ENCODE peak calls at places on chromosomes 2 and 18, in eight cellular contexts. O is upper lobe of left lung, S is AG04450, R is type B pancreatic cell, Y is right lobe of liver, C is heart left ventricle, I is stomach, W is bronchial epithelial cell. E is an unnamed sample.

GRCh38 chr2:41963661-41964525 is 83.9 kb upstream of the PKDCC start:
- DNase-seq in S (no peak), O (no peak), W (no peak), C (no peak), R (no peak), I (no peak), Y (peak), E (no peak)

GRCh38 chr2:138708682-138709241 is 71.4 kb downstream of the NXPH2 start:
- DNase-seq in Y (no peak), W (no peak), C (peak), S (no peak), R (no peak), I (no peak), O (no peak), E (no peak)

GRCh38 chr18:40072761-40073160 is 1882.3 kb upstream of the PIK3C3 start:
- DNase-seq in C (no peak), R (no peak), I (no peak), W (no peak), S (no peak), Y (no peak), O (no peak), E (no peak)

GRCh38 chr2:165469417-165469816 is at the start of gene CSRNP3:
- DNase-seq in W (peak), O (peak), I (peak), R (peak), C (no peak), S (peak), Y (peak), E (peak)

GRCh38 chr2:7097353-7097895 is 180.2 kb downstream of the RNF144A start:
- DNase-seq in W (peak), C (peak), R (peak), I (peak), S (peak), O (peak), Y (peak), E (peak)

GRCh38 chr18:34114996-34115395 is 109.7 kb downstream of the NOL4 start:
- DNase-seq in O (no peak), W (no peak), I (no peak), Y (no peak), C (no peak), R (no peak), S (no peak), E (no peak)

GRCh38 chr2:200364620-200365019 is 58.1 kb downstream of the SPATS2L start:
- DNase-seq in C (no peak), W (no peak), I (no peak), R (no peak), Y (no peak), S (no peak), O (no peak), E (no peak)

GRCh38 chr18:76202322-76202721 is 292.7 kb downstream of the ZNF516 start:
- DNase-seq in W (no peak), R (no peak), Y (no peak), S (no peak), C (no peak), O (no peak), I (no peak), E (no peak)

GRCh38 chr18:74496508-74497307 is 545 bp downstream of the CNDP2 start:
- DNase-seq in R (no peak), I (peak), S (peak), Y (peak), C (peak), W (peak), O (peak), E (no peak)

GRCh38 chr2:50956886-50957285 is 75.0 kb downstream of the NRXN1 start:
- DNase-seq in I (no peak), O (no peak), S (no peak), Y (no peak), W (no peak), R (no peak), C (no peak), E (no peak)

GRCh38 chr2:108908717-108909077 is 80.3 kb downstream of the EDAR start:
- DNase-seq in Y (no peak), C (no peak), O (no peak), R (no peak), W (no peak), S (no peak), I (no peak), E (no peak)

GRCh38 chr2:75432761-75433361 is 127.9 kb downstream of the EVA1A start:
- DNase-seq in O (peak), S (no peak), C (no peak), I (no peak), Y (no peak), R (no peak), W (no peak), E (no peak)

GRCh38 chr2:173657996-173658717 is 303.5 kb downstream of the CDCA7 start:
- DNase-seq in S (peak), Y (no peak), W (peak), R (no peak), C (no peak), O (no peak), I (no peak), E (no peak)

GRCh38 chr2:11629851-11630250 is 40.1 kb downstream of the NTSR2 start:
- DNase-seq in R (no peak), W (no peak), Y (no peak), O (no peak), I (no peak), S (no peak), C (no peak), E (no peak)

GRCh38 chr2:98560256-98560771 is 48.0 kb downstream of the COA5 start:
- DNase-seq in R (no peak), C (no peak), W (peak), Y (no peak), I (no peak), S (peak), O (no peak), E (no peak)

GRCh38 chr2:150351922-150352321 is 135.5 kb downstream of the RND3 start:
- DNase-seq in Y (no peak), R (no peak), W (no peak), O (no peak), I (no peak), C (no peak), S (no peak), E (no peak)

GRCh38 chr2:6959751-6960150 is 42.5 kb downstream of the RNF144A start:
- DNase-seq in I (no peak), W (no peak), C (no peak), Y (no peak), O (no peak), S (no peak), R (peak), E (no peak)

GRCh38 chr2:46780411-46780800 is 135.2 kb downstream of the MCFD2 start:
- DNase-seq in S (no peak), W (no peak), C (peak), Y (no peak), O (no peak), R (no peak), I (no peak), E (no peak)

GRCh38 chr18:13564579-13564978 is 161.8 kb downstream of the FAM210A start:
- DNase-seq in R (no peak), Y (peak), O (no peak), I (no peak), C (peak), S (no peak), W (no peak), E (no peak)

GRCh38 chr2:16386431-16386830 is 279.2 kb downstream of the CYRIA start:
- DNase-seq in C (no peak), I (no peak), W (no peak), S (no peak), Y (no peak), R (no peak), O (no peak), E (no peak)

GRCh38 chr2:126784045-126784444 is 114.6 kb upstream of the TEX51 start:
- DNase-seq in O (no peak), W (no peak), R (no peak), Y (no peak), S (no peak), C (no peak), I (no peak), E (no peak)

GRCh38 chr18:11176416-11176815 is 27.0 kb upstream of the PIEZO2 start:
- DNase-seq in R (no peak), Y (no peak), W (no peak), C (no peak), O (no peak), I (no peak), S (peak), E (no peak)

GRCh38 chr2:196205891-196206408 is 34.6 kb upstream of the STK17B start:
- DNase-seq in Y (no peak), R (no peak), S (no peak), O (no peak), I (no peak), W (peak), C (no peak), E (no peak)

GRCh38 chr2:151171186-151171585 is 90.5 kb downstream of the RBM43 start:
- DNase-seq in S (no peak), R (no peak), I (no peak), O (no peak), W (no peak), C (no peak), Y (no peak), E (no peak)

GRCh38 chr2:99772766-99773331 is 283.0 kb upstream of the REV1 start:
- DNase-seq in Y (no peak), S (no peak), R (no peak), W (no peak), C (no peak), O (no peak), I (no peak), E (no peak)

GRCh38 chr2:217853301-217853881 is 149.4 kb downstream of the TNS1 start:
- DNase-seq in I (no peak), S (peak), C (peak), O (no peak), Y (no peak), R (no peak), W (peak), E (no peak)

GRCh38 chr2:98769784-98770183 is 38.9 kb upstream of the MGAT4A start:
- DNase-seq in C (no peak), S (no peak), O (peak), W (no peak), Y (no peak), R (no peak), I (peak), E (no peak)

GRCh38 chr18:23452728-23453656 is at the start of gene RIOK3:
- DNase-seq in I (peak), C (peak), W (peak), Y (peak), S (peak), R (peak), O (peak), E (peak)

GRCh38 chr2:146651361-146651760 is 1193.5 kb upstream of the ACVR2A start:
- DNase-seq in Y (no peak), W (peak), C (no peak), O (no peak), S (no peak), I (no peak), R (no peak), E (no peak)

GRCh38 chr2:224449212-224450147 is 47.6 kb upstream of the FAM124B start:
- DNase-seq in R (no peak), Y (peak), I (no peak), C (no peak), O (no peak), W (peak), S (no peak), E (no peak)

GRCh38 chr2:6072757-6073156 is 380.6 kb downstream of the SOX11 start:
- DNase-seq in S (no peak), R (no peak), C (no peak), Y (no peak), O (no peak), I (no peak), W (no peak), E (no peak)

GRCh38 chr2:105836341-105836740 is 91.6 kb downstream of the NCK2 start:
- DNase-seq in Y (no peak), I (no peak), R (no peak), W (no peak), O (no peak), C (no peak), S (no peak), E (no peak)

GRCh38 chr2:238920053-238920452 is 72.2 kb downstream of the TWIST2 start:
- DNase-seq in C (no peak), Y (no peak), S (no peak), I (no peak), W (no peak), R (no peak), O (peak), E (no peak)
- TF ChIP-seq CTCF in C (no peak), Y (no peak), S (no peak), I (no peak), W (no peak), R (no peak), O (no peak), E (no peak)

GRCh38 chr2:112723995-112724394 is 3.2 kb downstream of the NT5DC4 start:
- DNase-seq in W (no peak), I (no peak), C (no peak), R (no peak), O (no peak), Y (no peak), S (no peak), E (no peak)

GRCh38 chr2:112727276-112728028 is 6.6 kb downstream of the NT5DC4 start:
- DNase-seq in Y (peak), S (no peak), O (no peak), C (no peak), W (no peak), R (no peak), I (no peak), E (no peak)

GRCh38 chr2:112726487-112727190 is 5.8 kb downstream of the NT5DC4 start:
- DNase-seq in R (peak), S (peak), O (peak), W (peak), I (peak), Y (peak), C (peak), E (peak)

GRCh38 chr2:112724611-112725525 is 4.0 kb downstream of the NT5DC4 start:
- DNase-seq in C (no peak), S (no peak), O (no peak), Y (no peak), R (no peak), W (no peak), I (no peak), E (no peak)

DNA sequence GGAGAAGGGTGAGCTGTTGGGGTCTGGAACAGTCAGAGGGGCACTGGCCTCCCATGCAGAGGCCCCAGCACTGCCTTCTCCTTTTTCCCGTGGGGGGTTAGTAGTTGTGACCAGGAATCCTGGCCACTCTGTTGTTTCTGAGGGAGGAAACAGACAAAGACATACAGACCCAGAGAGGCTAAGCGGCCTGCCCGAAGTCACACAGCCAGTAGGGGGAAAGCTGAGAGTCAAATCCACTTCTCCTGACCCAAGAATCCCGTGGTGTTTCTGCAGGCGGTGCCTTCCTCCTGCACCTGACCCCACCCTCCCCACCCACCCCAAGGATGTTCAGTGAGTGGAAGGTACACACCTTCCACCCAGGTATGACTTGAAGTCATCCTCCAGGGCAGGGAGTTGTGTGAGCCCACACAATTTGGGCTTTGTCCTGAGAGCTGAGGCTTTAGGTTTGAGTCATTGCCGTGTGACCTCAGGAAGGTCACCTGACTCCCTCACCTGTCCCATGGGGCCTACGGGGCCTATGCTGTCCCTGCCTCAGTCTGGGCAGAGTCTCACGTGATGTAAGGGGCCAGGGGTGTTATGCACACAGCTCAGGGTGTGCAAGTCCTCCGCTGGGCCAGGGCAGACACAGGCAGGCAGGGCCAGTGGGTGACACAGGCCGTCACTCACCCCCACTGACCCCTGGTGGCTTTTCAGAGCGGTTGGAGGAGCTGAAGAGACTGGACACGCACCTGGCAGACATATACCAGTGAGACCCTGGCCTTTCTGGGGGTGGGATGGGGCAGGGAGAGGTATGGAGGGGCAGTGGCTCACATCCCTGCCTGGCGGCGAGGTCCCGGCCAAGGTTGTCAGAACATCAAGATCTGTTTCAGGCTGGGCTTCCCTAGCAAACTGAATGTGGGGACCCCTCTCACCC is 5.0 kb downstream of the NT5DC4 start:
- DNase-seq in O (no peak), W (peak), S (no peak), Y (no peak), C (no peak), I (no peak), R (no peak), E (no peak)
- TF ChIP-seq CTCF in O (no peak), W (no peak), S (no peak), Y (no peak), C (no peak), I (no peak), R (no peak), E (no peak)

DNA sequence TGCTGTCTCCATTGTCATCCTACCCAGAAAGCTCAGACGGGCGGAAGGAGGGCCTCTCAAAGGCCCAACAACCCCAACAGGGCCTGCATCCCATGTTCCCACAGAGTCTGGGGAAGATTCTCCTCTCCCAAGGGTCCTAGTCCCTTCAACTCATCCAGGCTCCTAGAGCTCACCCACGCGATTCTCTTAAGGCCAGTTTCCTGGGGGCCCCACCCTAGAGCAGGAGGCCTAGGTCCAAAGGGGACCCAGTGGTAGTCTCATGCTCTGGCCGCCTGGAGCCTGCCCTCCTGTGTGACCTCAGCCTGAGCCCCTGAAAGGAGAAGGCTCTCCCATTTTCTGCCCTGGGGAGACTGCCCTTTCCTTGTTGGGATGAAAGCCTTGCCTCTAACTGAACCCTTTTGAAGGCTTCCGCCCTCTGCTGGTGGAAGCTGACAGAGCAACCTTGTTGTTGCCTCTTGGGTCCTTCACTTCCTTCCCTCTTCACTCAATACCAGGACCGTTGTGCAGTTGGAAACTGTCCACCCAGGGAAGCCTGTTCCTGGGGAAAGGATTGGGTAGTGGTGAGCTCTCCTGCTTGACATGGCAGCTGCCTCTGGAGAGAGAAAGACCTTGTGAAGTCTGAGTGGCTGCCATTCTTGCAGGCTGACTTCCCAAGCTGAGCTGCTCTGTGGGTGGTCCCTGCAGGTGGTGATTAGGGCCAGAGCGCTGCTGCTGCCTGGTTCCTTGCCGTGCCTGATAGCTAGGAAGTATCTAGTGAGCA is 86.0 kb upstream of the ALPP start:
- DNase-seq in W (peak), I (peak), C (no peak), S (peak), Y (peak), R (no peak), O (peak), E (peak)
- TF ChIP-seq CTCF in W (peak), I (peak), C (peak), S (peak), Y (peak), R (peak), O (peak), E (peak)

GRCh38 chr18:48953096-48953706 is 2.4 kb upstream of the SMAD7 start:
- DNase-seq in O (no peak), C (no peak), W (no peak), S (no peak), I (no peak), Y (no peak), R (no peak), E (no peak)

GRCh38 chr18:48949606-48950535 is 894 bp downstream of the SMAD7 start:
- DNase-seq in Y (peak), R (no peak), C (peak), S (no peak), W (no peak), O (peak), I (peak), E (no peak)

GRCh38 chr18:48952287-48953095 is 1.7 kb upstream of the SMAD7 start:
- DNase-seq in S (no peak), W (peak), Y (peak), R (peak), C (peak), O (peak), I (peak), E (peak)

GRCh38 chr18:48950536-48951447 is at the start of gene SMAD7:
- DNase-seq in O (no peak), C (peak), Y (no peak), S (no peak), W (no peak), I (peak), R (no peak), E (no peak)

GRCh38 chr18:48951448-48952286 is 902 bp upstream of the SMAD7 start:
- DNase-seq in W (peak), O (peak), S (no peak), Y (peak), C (peak), R (peak), I (peak), E (peak)
- TF ChIP-seq CTCF in W (peak), O (peak), S (peak), Y (no peak), C (no peak), R (peak), I (no peak), E (peak)

GRCh38 chr2:158142165-158142564 is 40.5 kb downstream of the UPP2 start:
- DNase-seq in C (no peak), O (no peak), S (no peak), W (no peak), I (no peak), Y (no peak), R (no peak), E (no peak)

GRCh38 chr2:158140201-158140600 is 38.5 kb downstream of the UPP2 start:
- DNase-seq in C (no peak), S (no peak), I (no peak), R (no peak), O (no peak), W (no peak), Y (no peak), E (no peak)

GRCh38 chr2:158134055-158134454 is 32.4 kb downstream of the UPP2 start:
- DNase-seq in Y (no peak), W (no peak), S (no peak), I (no peak), O (no peak), R (no peak), C (no peak), E (no peak)

GRCh38 chr2:158134655-158135054 is 33.0 kb downstream of the UPP2 start:
- DNase-seq in S (no peak), I (peak), R (no peak), O (no peak), C (no peak), Y (peak), W (no peak), E (no peak)

GRCh38 chr2:158138255-158138654 is 36.6 kb downstream of the UPP2 start:
- DNase-seq in Y (no peak), S (no peak), I (no peak), C (no peak), O (no peak), R (no peak), W (no peak), E (no peak)
- TF ChIP-seq CTCF in Y (no peak), S (no peak), I (no peak), C (no peak), O (no peak), R (no peak), W (no peak), E (no peak)

GRCh38 chr2:332592-332991 is 44.7 kb upstream of the ALKAL2 start:
- DNase-seq in Y (no peak), I (no peak), C (no peak), W (no peak), R (no peak), O (no peak), S (no peak), E (no peak)
- TF ChIP-seq CTCF in Y (no peak), I (no peak), C (no peak), W (no peak), R (peak), O (no peak), S (no peak), E (no peak)

GRCh38 chr2:235087812-235088607 is 136.2 kb downstream of the SH3BP4 start:
- DNase-seq in O (peak), C (peak), I (peak), R (peak), Y (no peak), W (no peak), S (no peak), E (no peak)
- TF ChIP-seq CTCF in O (no peak), C (no peak), I (no peak), R (peak), Y (no peak), W (peak), S (peak), E (no peak)

E was measured in mesothelial cell of epicardium.